ENCODE peak calls at places on chromosomes 7 and 10, in seven cellular contexts. One of them, this sample, is unnamed. For H3K4me1, the result is how much of the 10 kb centered on the place peaks cover.

GRCh38 chr10:131855396-131855762 is 45.4 kb upstream of the PPP2R2D start:
- DNase-seq in A549: no peak
- DNase-seq in OCI-LY7: no peak
- DNase-seq in HCT116: no peak
- DNase-seq in NT2/D1: no peak
- DNase-seq in suprapubic skin: peak
- DNase-seq in mammary epithelial cell: no peak
- DNase-seq in this sample: no peak

GRCh38 chr10:132347211-132347930 is 15.4 kb downstream of the LRRC27 start:
- DNase-seq in A549: no peak
- DNase-seq in OCI-LY7: no peak
- DNase-seq in HCT116: no peak
- DNase-seq in NT2/D1: no peak
- DNase-seq in suprapubic skin: peak
- DNase-seq in mammary epithelial cell: no peak
- DNase-seq in this sample: no peak

GRCh38 chr7:151570366-151570915 is 50.7 kb upstream of the RHEB start:
- DNase-seq in A549: peak
- DNase-seq in OCI-LY7: peak
- DNase-seq in HCT116: peak
- DNase-seq in NT2/D1: no peak
- DNase-seq in suprapubic skin: no peak
- DNase-seq in mammary epithelial cell: no peak
- DNase-seq in this sample: no peak

GRCh38 chr10:24894309-24894708 is 58.1 kb downstream of the PRTFDC1 start:
- DNase-seq in A549: peak
- DNase-seq in OCI-LY7: no peak
- DNase-seq in HCT116: no peak
- DNase-seq in NT2/D1: no peak
- DNase-seq in suprapubic skin: no peak
- DNase-seq in mammary epithelial cell: no peak
- DNase-seq in this sample: no peak

GRCh38 chr7:39184387-39184786 is 206.7 kb downstream of the POU6F2 start:
- DNase-seq in A549: no peak
- DNase-seq in OCI-LY7: no peak
- DNase-seq in HCT116: no peak
- DNase-seq in NT2/D1: no peak
- DNase-seq in suprapubic skin: no peak
- DNase-seq in mammary epithelial cell: no peak
- DNase-seq in this sample: no peak

GRCh38 chr10:125016611-125017202 is 74.8 kb downstream of the ZRANB1 start:
- DNase-seq in A549: no peak
- DNase-seq in OCI-LY7: no peak
- DNase-seq in HCT116: no peak
- DNase-seq in NT2/D1: no peak
- DNase-seq in suprapubic skin: no peak
- DNase-seq in mammary epithelial cell: no peak
- DNase-seq in this sample: peak

GRCh38 chr7:89927762-89928161 is 226.5 kb upstream of the STEAP1 start:
- DNase-seq in A549: no peak
- DNase-seq in OCI-LY7: no peak
- DNase-seq in HCT116: no peak
- DNase-seq in NT2/D1: no peak
- DNase-seq in suprapubic skin: no peak
- DNase-seq in mammary epithelial cell: no peak
- DNase-seq in this sample: no peak

GRCh38 chr7:34320412-34320811 is 337.6 kb upstream of the NPSR1 start:
- DNase-seq in A549: no peak
- DNase-seq in OCI-LY7: no peak
- DNase-seq in HCT116: no peak
- DNase-seq in NT2/D1: no peak
- DNase-seq in suprapubic skin: no peak
- DNase-seq in mammary epithelial cell: no peak
- DNase-seq in this sample: no peak

GRCh38 chr10:77228559-77228958 is 409.0 kb downstream of the KCNMA1 start:
- DNase-seq in A549: no peak
- DNase-seq in OCI-LY7: no peak
- DNase-seq in HCT116: no peak
- DNase-seq in NT2/D1: no peak
- DNase-seq in suprapubic skin: no peak
- DNase-seq in mammary epithelial cell: no peak
- DNase-seq in this sample: no peak

GRCh38 chr10:125155101-125155500 is 5.3 kb downstream of the CTBP2 start:
- DNase-seq in A549: no peak
- DNase-seq in OCI-LY7: no peak
- DNase-seq in HCT116: no peak
- DNase-seq in NT2/D1: no peak
- DNase-seq in suprapubic skin: no peak
- DNase-seq in mammary epithelial cell: no peak
- DNase-seq in this sample: no peak

GRCh38 chr7:81852701-81853100 is 82.9 kb upstream of the HGF start:
- DNase-seq in A549: no peak
- DNase-seq in OCI-LY7: no peak
- DNase-seq in HCT116: no peak
- DNase-seq in NT2/D1: no peak
- DNase-seq in suprapubic skin: no peak
- DNase-seq in mammary epithelial cell: no peak
- DNase-seq in this sample: no peak

GRCh38 chr7:77982926-77983550 is 184.5 kb downstream of the PHTF2 start:
- DNase-seq in A549: peak
- DNase-seq in OCI-LY7: no peak
- DNase-seq in HCT116: no peak
- DNase-seq in NT2/D1: no peak
- DNase-seq in suprapubic skin: no peak
- DNase-seq in mammary epithelial cell: peak
- DNase-seq in this sample: no peak

GRCh38 chr10:47415520-47416304 is 31.6 kb upstream of the ZNF488 start:
- DNase-seq in A549: no peak
- DNase-seq in OCI-LY7: no peak
- DNase-seq in HCT116: no peak
- DNase-seq in NT2/D1: no peak
- DNase-seq in suprapubic skin: no peak
- DNase-seq in mammary epithelial cell: peak
- DNase-seq in this sample: no peak

GRCh38 chr10:128222317-128222849 is 96.2 kb upstream of the MKI67 start:
- DNase-seq in A549: no peak
- DNase-seq in OCI-LY7: no peak
- DNase-seq in HCT116: no peak
- DNase-seq in NT2/D1: no peak
- DNase-seq in suprapubic skin: no peak
- DNase-seq in mammary epithelial cell: no peak
- DNase-seq in this sample: no peak
- H3K4me1 ChIP-seq in A549: under half
- H3K4me1 ChIP-seq in OCI-LY7: under half
- H3K4me1 ChIP-seq in HCT116: under half
- H3K4me1 ChIP-seq in NT2/D1: under half
- H3K4me1 ChIP-seq in suprapubic skin: under half
- H3K4me1 ChIP-seq in mammary epithelial cell: under half
- H3K4me1 ChIP-seq in this sample: under half

GRCh38 chr10:98353105-98353504 is 61.9 kb downstream of the PYROXD2 start:
- DNase-seq in A549: no peak
- DNase-seq in OCI-LY7: no peak
- DNase-seq in HCT116: no peak
- DNase-seq in NT2/D1: no peak
- DNase-seq in suprapubic skin: no peak
- DNase-seq in mammary epithelial cell: no peak
- DNase-seq in this sample: no peak

GRCh38 chr10:98344589-98345038 is 70.4 kb downstream of the PYROXD2 start:
- DNase-seq in A549: no peak
- DNase-seq in OCI-LY7: peak
- DNase-seq in HCT116: no peak
- DNase-seq in NT2/D1: no peak
- DNase-seq in suprapubic skin: peak
- DNase-seq in mammary epithelial cell: no peak
- DNase-seq in this sample: peak

GRCh38 chr10:98351831-98352402 is 63.1 kb downstream of the PYROXD2 start:
- DNase-seq in A549: no peak
- DNase-seq in OCI-LY7: no peak
- DNase-seq in HCT116: no peak
- DNase-seq in NT2/D1: no peak
- DNase-seq in suprapubic skin: no peak
- DNase-seq in mammary epithelial cell: no peak
- DNase-seq in this sample: no peak

GRCh38 chr10:98346847-98347246 is 68.1 kb downstream of the PYROXD2 start:
- DNase-seq in A549: no peak
- DNase-seq in OCI-LY7: no peak
- DNase-seq in HCT116: no peak
- DNase-seq in NT2/D1: no peak
- DNase-seq in suprapubic skin: no peak
- DNase-seq in mammary epithelial cell: no peak
- DNase-seq in this sample: no peak

GRCh38 chr10:98349508-98349922 is 65.5 kb downstream of the PYROXD2 start:
- DNase-seq in A549: no peak
- DNase-seq in OCI-LY7: peak
- DNase-seq in HCT116: no peak
- DNase-seq in NT2/D1: no peak
- DNase-seq in suprapubic skin: no peak
- DNase-seq in mammary epithelial cell: no peak
- DNase-seq in this sample: peak
- H3K4me3 ChIP-seq in A549: no peak
- H3K4me3 ChIP-seq in OCI-LY7: peak
- H3K4me3 ChIP-seq in HCT116: no peak
- H3K4me3 ChIP-seq in NT2/D1: no peak
- H3K4me3 ChIP-seq in suprapubic skin: no peak
- H3K4me3 ChIP-seq in mammary epithelial cell: no peak
- H3K4me3 ChIP-seq in this sample: no peak

DNA sequence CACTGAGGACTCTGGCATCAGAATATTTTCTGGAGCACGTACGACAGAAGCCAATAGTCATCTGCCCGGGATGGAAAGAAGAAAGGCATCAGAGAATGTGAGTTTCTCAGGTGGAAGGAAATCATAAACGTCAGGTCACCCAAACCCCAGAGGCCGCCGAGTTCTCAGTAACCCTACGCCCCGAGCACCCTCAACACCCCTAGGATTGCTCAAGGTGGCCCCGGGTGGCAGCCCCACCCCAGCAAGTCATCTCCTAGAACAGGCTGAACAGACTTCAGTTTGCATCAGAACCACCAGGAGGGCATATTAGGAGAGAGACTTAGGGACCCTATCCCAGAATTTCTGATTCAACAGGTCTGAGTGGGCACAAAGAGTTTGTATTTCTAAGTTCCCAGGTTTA is 117.6 kb downstream of the TNS3 start:
- DNase-seq in A549: no peak
- DNase-seq in OCI-LY7: no peak
- DNase-seq in HCT116: no peak
- DNase-seq in NT2/D1: no peak
- DNase-seq in suprapubic skin: no peak
- DNase-seq in mammary epithelial cell: no peak
- DNase-seq in this sample: no peak
- H3K4me1 ChIP-seq in A549: half or more
- H3K4me1 ChIP-seq in OCI-LY7: under half
- H3K4me1 ChIP-seq in HCT116: under half
- H3K4me1 ChIP-seq in NT2/D1: under half
- H3K4me1 ChIP-seq in suprapubic skin: under half
- H3K4me1 ChIP-seq in mammary epithelial cell: under half
- H3K4me1 ChIP-seq in this sample: half or more

DNA sequence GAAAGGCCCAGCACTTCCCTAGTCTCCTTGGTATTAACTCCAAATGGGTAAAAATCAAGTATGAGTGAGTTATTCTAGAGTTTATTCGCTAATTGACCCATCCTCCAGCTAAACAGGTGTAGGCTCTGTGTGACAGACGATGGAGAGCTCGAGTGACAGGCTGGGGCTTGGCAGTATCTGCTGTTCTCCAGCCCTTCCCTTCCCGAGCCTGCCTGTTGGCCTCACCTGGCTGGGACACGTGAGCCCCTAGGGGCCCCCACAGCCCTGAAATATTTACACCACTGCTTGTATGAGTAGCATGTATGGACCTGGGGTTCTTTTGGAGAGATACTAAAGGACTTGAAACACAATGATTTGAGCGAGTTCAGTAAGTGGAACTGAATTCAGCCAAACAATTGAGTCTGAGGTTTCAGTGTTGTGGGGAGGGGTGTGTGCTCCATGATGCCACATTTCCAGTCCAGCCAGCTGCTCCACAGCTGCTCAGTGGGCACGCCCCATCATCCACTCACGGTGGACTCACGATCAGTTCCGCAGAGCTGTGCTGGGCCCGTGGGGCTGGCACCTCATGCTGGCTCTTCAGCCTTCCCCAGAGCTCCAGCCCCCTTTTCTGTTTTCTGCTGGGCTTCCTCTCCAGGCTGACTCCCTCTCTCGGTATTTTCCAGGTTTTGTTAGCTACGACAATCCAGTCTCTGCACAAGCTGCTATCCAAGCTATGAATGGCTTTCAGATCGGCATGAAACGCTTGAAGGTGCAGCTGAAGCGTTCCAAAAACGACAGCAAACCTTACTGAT is 283.0 kb downstream of the USP6NL start:
- DNase-seq in A549: no peak
- DNase-seq in OCI-LY7: no peak
- DNase-seq in HCT116: no peak
- DNase-seq in NT2/D1: no peak
- DNase-seq in suprapubic skin: no peak
- DNase-seq in mammary epithelial cell: no peak
- DNase-seq in this sample: peak
- H3K4me3 ChIP-seq in A549: no peak
- H3K4me3 ChIP-seq in OCI-LY7: no peak
- H3K4me3 ChIP-seq in HCT116: no peak
- H3K4me3 ChIP-seq in NT2/D1: no peak
- H3K4me3 ChIP-seq in suprapubic skin: peak
- H3K4me3 ChIP-seq in mammary epithelial cell: no peak
- H3K4me3 ChIP-seq in this sample: peak

DNA sequence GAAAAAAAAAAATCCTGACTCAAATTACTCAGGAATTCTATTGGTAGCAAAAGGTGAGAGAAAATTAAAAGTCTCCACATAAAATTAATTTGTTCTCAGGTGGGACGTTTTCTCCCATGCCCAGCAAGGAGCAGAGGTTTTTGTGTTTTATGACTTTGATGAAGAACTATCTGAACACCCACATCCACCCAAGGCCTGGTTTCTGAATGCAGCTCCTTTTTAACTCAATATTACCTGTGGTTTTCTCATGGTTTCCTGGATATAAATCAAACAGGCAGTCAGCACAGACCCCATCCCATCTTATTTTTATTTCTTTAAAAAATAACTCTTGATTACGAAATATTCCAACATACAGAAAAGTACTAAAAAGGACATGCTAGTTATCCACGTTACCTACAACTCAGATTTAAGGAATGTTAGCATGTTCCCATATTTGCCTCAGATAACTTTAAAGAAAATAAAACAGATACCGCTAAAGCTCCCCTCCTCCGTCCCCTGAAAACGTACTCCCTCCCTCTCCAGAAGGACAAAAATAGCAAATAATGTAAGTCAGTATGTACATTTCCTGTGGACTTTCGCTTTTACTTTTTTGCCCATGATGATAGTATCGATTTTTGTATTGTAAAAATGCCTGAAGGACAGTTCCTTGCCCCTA is 43.4 kb downstream of the GLI3 start:
- DNase-seq in A549: no peak
- DNase-seq in OCI-LY7: no peak
- DNase-seq in HCT116: no peak
- DNase-seq in NT2/D1: no peak
- DNase-seq in suprapubic skin: no peak
- DNase-seq in mammary epithelial cell: no peak
- DNase-seq in this sample: no peak
- H3K4me1 ChIP-seq in A549: under half
- H3K4me1 ChIP-seq in OCI-LY7: under half
- H3K4me1 ChIP-seq in HCT116: under half
- H3K4me1 ChIP-seq in NT2/D1: under half
- H3K4me1 ChIP-seq in suprapubic skin: under half
- H3K4me1 ChIP-seq in mammary epithelial cell: half or more
- H3K4me1 ChIP-seq in this sample: under half

This sample was measured in left ventricle myocardium inferior.